ENCODE peak calls at places on chromosomes 3 and 15, in nine cellular contexts. N is HEK293T; P is GM20000; H is AG10803; I is AML-193; C is stimulated activated CD8-positive, alpha-beta memory T cell treated with anti-CD3 and anti-CD28 coated beads, Interleukin-15, amount 100 ng/mL, for 24 hours; Q is pons; B is pancreas; Y is NCI-H748 treated with DMSO at 0.1 percent for 48 hours. O is an unnamed sample.

GRCh38 chr3:108835101-108835500 is 12.5 kb downstream of the TRAT1 start:
- DNase-seq in N (no peak), P (no peak), H (no peak), I (no peak), C (no peak), Q (no peak), B (no peak), Y (no peak), O (no peak)

GRCh38 chr3:197365621-197366020 is 67.2 kb upstream of the DLG1 start:
- DNase-seq in N (no peak), P (no peak), H (no peak), I (no peak), C (no peak), Q (no peak), B (no peak), Y (no peak), O (no peak)

GRCh38 chr3:143119974-143120715 is 574 bp downstream of the CHST2 start:
- DNase-seq in N (peak), P (peak), H (peak), I (no peak), C (peak), Q (no peak), B (no peak), Y (no peak), O (no peak)

GRCh38 chr15:67794832-67795574 is 30.3 kb upstream of the SKOR1 start:
- DNase-seq in N (no peak), P (no peak), H (no peak), I (no peak), C (no peak), Q (no peak), B (no peak), Y (no peak), O (no peak)

GRCh38 chr15:35921051-35921450 is 375.1 kb upstream of the DPH6 start:
- DNase-seq in N (no peak), P (no peak), H (no peak), I (no peak), C (no peak), Q (no peak), B (no peak), Y (no peak), O (no peak)

GRCh38 chr3:141746962-141747361 is 8.9 kb downstream of the RNF7 start:
- DNase-seq in N (no peak), P (no peak), H (no peak), I (no peak), C (no peak), Q (peak), B (no peak), Y (no peak), O (no peak)

GRCh38 chr3:187026321-187026678 is 96.0 kb downstream of the ST6GAL1 start:
- DNase-seq in N (no peak), P (no peak), H (no peak), I (no peak), C (no peak), Q (no peak), B (no peak), Y (no peak), O (no peak)

GRCh38 chr3:55704521-55704920 is 217.4 kb upstream of the WNT5A start:
- DNase-seq in N (no peak), P (no peak), H (peak), I (no peak), C (no peak), Q (no peak), B (no peak), Y (no peak), O (no peak)

GRCh38 chr15:50624616-50625168 is 61.9 kb downstream of the TRPM7 start:
- DNase-seq in N (no peak), P (no peak), H (peak), I (no peak), C (no peak), Q (no peak), B (no peak), Y (no peak), O (no peak)

GRCh38 chr15:25776071-25776740 is 86.9 kb downstream of the ATP10A start:
- DNase-seq in N (no peak), P (no peak), H (peak), I (no peak), C (no peak), Q (no peak), B (no peak), Y (no peak), O (no peak)

GRCh38 chr15:41568350-41569017 is 9.5 kb downstream of the TYRO3 start:
- DNase-seq in N (no peak), P (no peak), H (no peak), I (no peak), C (no peak), Q (peak), B (no peak), Y (no peak), O (no peak)

GRCh38 chr15:31051646-31052045 is 49.9 kb downstream of the TRPM1 start:
- DNase-seq in N (no peak), P (no peak), H (no peak), I (no peak), C (no peak), Q (no peak), B (no peak), Y (no peak), O (no peak)

O was measured in PC-9.